ENCODE peak calls at places on chromosomes 16 and 17, in seven cellular contexts. One of them, this sample, is unnamed.

GRCh38 chr16:2964416-2965223 is 545 bp downstream of the KREMEN2 start:
- DNase-seq in keratinocyte: no peak
- DNase-seq in fibroblast of villous mesenchyme: no peak
- DNase-seq in PC-3: peak; percentile 71
- DNase-seq in AG04449: no peak
- DNase-seq in lower lobe of right lung: peak; percentile 57
- DNase-seq in testis: peak; percentile 56
- DNase-seq in this sample: no peak

GRCh38 chr17:59643159-59643857 is 23.6 kb downstream of the CLTC start:
- DNase-seq in keratinocyte: no peak
- DNase-seq in fibroblast of villous mesenchyme: peak; percentile 60
- DNase-seq in PC-3: peak; percentile 63
- DNase-seq in AG04449: no peak
- DNase-seq in lower lobe of right lung: no peak
- DNase-seq in testis: no peak
- DNase-seq in this sample: peak; percentile 59

GRCh38 chr16:68927016-68927415 is 83.7 kb downstream of the TANGO6 start:
- DNase-seq in keratinocyte: no peak
- DNase-seq in fibroblast of villous mesenchyme: no peak
- DNase-seq in PC-3: no peak
- DNase-seq in AG04449: no peak
- DNase-seq in lower lobe of right lung: no peak
- DNase-seq in testis: no peak
- DNase-seq in this sample: no peak

GRCh38 chr16:47197536-47198179 is 53.9 kb upstream of the NETO2 start:
- DNase-seq in keratinocyte: no peak
- DNase-seq in fibroblast of villous mesenchyme: peak; percentile 28
- DNase-seq in PC-3: no peak
- DNase-seq in AG04449: no peak
- DNase-seq in lower lobe of right lung: no peak
- DNase-seq in testis: no peak
- DNase-seq in this sample: no peak

GRCh38 chr16:15770107-15770506 is 86.7 kb downstream of the MYH11 start:
- DNase-seq in keratinocyte: no peak
- DNase-seq in fibroblast of villous mesenchyme: no peak
- DNase-seq in PC-3: no peak
- DNase-seq in AG04449: no peak
- DNase-seq in lower lobe of right lung: no peak
- DNase-seq in testis: peak; percentile 72
- DNase-seq in this sample: no peak

GRCh38 chr17:77466140-77466539 is 325.4 kb downstream of the SEC14L1 start:
- DNase-seq in keratinocyte: no peak
- DNase-seq in fibroblast of villous mesenchyme: no peak
- DNase-seq in PC-3: no peak
- DNase-seq in AG04449: no peak
- DNase-seq in lower lobe of right lung: peak; percentile 43
- DNase-seq in testis: no peak
- DNase-seq in this sample: no peak

GRCh38 chr17:7323731-7324437 is 5.3 kb downstream of the NEURL4 start:
- DNase-seq in keratinocyte: no peak
- DNase-seq in fibroblast of villous mesenchyme: peak; percentile 31
- DNase-seq in PC-3: peak; percentile 7
- DNase-seq in AG04449: no peak
- DNase-seq in lower lobe of right lung: peak; percentile 75
- DNase-seq in testis: peak; percentile 67
- DNase-seq in this sample: no peak

GRCh38 chr16:66590322-66590721 is 11.1 kb downstream of the CMTM2 start:
- DNase-seq in keratinocyte: no peak
- DNase-seq in fibroblast of villous mesenchyme: no peak
- DNase-seq in PC-3: no peak
- DNase-seq in AG04449: no peak
- DNase-seq in lower lobe of right lung: no peak
- DNase-seq in testis: no peak
- DNase-seq in this sample: no peak

GRCh38 chr17:4858068-4858879 is 25.1 kb downstream of the MINK1 start:
- DNase-seq in keratinocyte: no peak
- DNase-seq in fibroblast of villous mesenchyme: no peak
- DNase-seq in PC-3: peak; percentile 21
- DNase-seq in AG04449: no peak
- DNase-seq in lower lobe of right lung: no peak
- DNase-seq in testis: peak; percentile 77
- DNase-seq in this sample: no peak

GRCh38 chr17:40511136-40511535 is 9.7 kb upstream of the TNS4 start:
- DNase-seq in keratinocyte: no peak
- DNase-seq in fibroblast of villous mesenchyme: peak; percentile 31
- DNase-seq in PC-3: peak; percentile 45
- DNase-seq in AG04449: no peak
- DNase-seq in lower lobe of right lung: no peak
- DNase-seq in testis: no peak
- DNase-seq in this sample: no peak

GRCh38 chr17:2051388-2052237 is 3.3 kb upstream of the HIC1 start:
- DNase-seq in keratinocyte: no peak
- DNase-seq in fibroblast of villous mesenchyme: no peak
- DNase-seq in PC-3: no peak
- DNase-seq in AG04449: no peak
- DNase-seq in lower lobe of right lung: no peak
- DNase-seq in testis: no peak
- DNase-seq in this sample: no peak

GRCh38 chr17:48444531-48445247 is 14.7 kb upstream of the SKAP1 start:
- DNase-seq in keratinocyte: no peak
- DNase-seq in fibroblast of villous mesenchyme: no peak
- DNase-seq in PC-3: no peak
- DNase-seq in AG04449: no peak
- DNase-seq in lower lobe of right lung: no peak
- DNase-seq in testis: no peak
- DNase-seq in this sample: no peak

GRCh38 chr16:16045879-16046278 is 96.5 kb downstream of the ABCC1 start:
- DNase-seq in keratinocyte: no peak
- DNase-seq in fibroblast of villous mesenchyme: no peak
- DNase-seq in PC-3: no peak
- DNase-seq in AG04449: no peak
- DNase-seq in lower lobe of right lung: no peak
- DNase-seq in testis: peak; percentile 52
- DNase-seq in this sample: no peak

GRCh38 chr17:59427996-59428395 is 96.5 kb downstream of the YPEL2 start:
- DNase-seq in keratinocyte: no peak
- DNase-seq in fibroblast of villous mesenchyme: no peak
- DNase-seq in PC-3: no peak
- DNase-seq in AG04449: no peak
- DNase-seq in lower lobe of right lung: no peak
- DNase-seq in testis: no peak
- DNase-seq in this sample: no peak

GRCh38 chr16:16127469-16128116 is 95.7 kb downstream of the ABCC6 start:
- DNase-seq in keratinocyte: no peak
- DNase-seq in fibroblast of villous mesenchyme: peak; percentile 74
- DNase-seq in PC-3: peak; percentile 74
- DNase-seq in AG04449: peak; percentile 7
- DNase-seq in lower lobe of right lung: peak; percentile 66
- DNase-seq in testis: peak; percentile 83
- DNase-seq in this sample: no peak

GRCh38 chr16:25124503-25124902 is 13.0 kb downstream of the LCMT1 start:
- DNase-seq in keratinocyte: no peak
- DNase-seq in fibroblast of villous mesenchyme: no peak
- DNase-seq in PC-3: no peak
- DNase-seq in AG04449: no peak
- DNase-seq in lower lobe of right lung: no peak
- DNase-seq in testis: no peak
- DNase-seq in this sample: no peak

GRCh38 chr17:46026045-46026814 is 27.2 kb downstream of the STH start:
- DNase-seq in keratinocyte: no peak
- DNase-seq in fibroblast of villous mesenchyme: no peak
- DNase-seq in PC-3: no peak
- DNase-seq in AG04449: no peak
- DNase-seq in lower lobe of right lung: no peak
- DNase-seq in testis: no peak
- DNase-seq in this sample: no peak

GRCh38 chr17:57370051-57370581 is 113.8 kb downstream of the MSI2 start:
- DNase-seq in keratinocyte: peak; percentile 66
- DNase-seq in fibroblast of villous mesenchyme: peak; percentile 95
- DNase-seq in PC-3: peak; percentile 73
- DNase-seq in AG04449: peak; percentile 49
- DNase-seq in lower lobe of right lung: no peak
- DNase-seq in testis: no peak
- DNase-seq in this sample: peak; percentile 94

GRCh38 chr16:23026777-23027362 is 122.4 kb downstream of the USP31 start:
- DNase-seq in keratinocyte: no peak
- DNase-seq in fibroblast of villous mesenchyme: peak; percentile 20
- DNase-seq in PC-3: peak; percentile 39
- DNase-seq in AG04449: no peak
- DNase-seq in lower lobe of right lung: no peak
- DNase-seq in testis: peak; percentile 33
- DNase-seq in this sample: no peak

GRCh38 chr16:46972971-46973456 is 460 bp downstream of the DNAJA2 start:
- DNase-seq in keratinocyte: no peak
- DNase-seq in fibroblast of villous mesenchyme: peak; percentile 13
- DNase-seq in PC-3: peak; percentile 16
- DNase-seq in AG04449: no peak
- DNase-seq in lower lobe of right lung: peak; percentile 68
- DNase-seq in testis: no peak
- DNase-seq in this sample: no peak

GRCh38 chr16:228151-228855 is 946 bp downstream of the LUC7L start:
- DNase-seq in keratinocyte: no peak
- DNase-seq in fibroblast of villous mesenchyme: peak; percentile 23
- DNase-seq in PC-3: peak; percentile 5
- DNase-seq in AG04449: no peak
- DNase-seq in lower lobe of right lung: no peak
- DNase-seq in testis: no peak
- DNase-seq in this sample: no peak

GRCh38 chr16:89605186-89605970 is 8.1 kb upstream of the DPEP1 start:
- DNase-seq in keratinocyte: no peak
- DNase-seq in fibroblast of villous mesenchyme: no peak
- DNase-seq in PC-3: no peak
- DNase-seq in AG04449: no peak
- DNase-seq in lower lobe of right lung: no peak
- DNase-seq in testis: no peak
- DNase-seq in this sample: no peak

GRCh38 chr17:34443832-34444469 is 80.9 kb upstream of the CCL1 start:
- DNase-seq in keratinocyte: no peak
- DNase-seq in fibroblast of villous mesenchyme: no peak
- DNase-seq in PC-3: peak; percentile 3
- DNase-seq in AG04449: no peak
- DNase-seq in lower lobe of right lung: no peak
- DNase-seq in testis: peak; percentile 55
- DNase-seq in this sample: no peak

GRCh38 chr17:29572691-29573557 is 4.4 kb downstream of the TP53I13 start:
- DNase-seq in keratinocyte: no peak
- DNase-seq in fibroblast of villous mesenchyme: peak; percentile 61
- DNase-seq in PC-3: no peak
- DNase-seq in AG04449: no peak
- DNase-seq in lower lobe of right lung: peak; percentile 67
- DNase-seq in testis: peak; percentile 72
- DNase-seq in this sample: no peak

GRCh38 chr17:73307130-73307529 is 4.7 kb downstream of the CDC42EP4 start:
- DNase-seq in keratinocyte: no peak
- DNase-seq in fibroblast of villous mesenchyme: no peak
- DNase-seq in PC-3: peak; percentile 58
- DNase-seq in AG04449: no peak
- DNase-seq in lower lobe of right lung: no peak
- DNase-seq in testis: peak; percentile 71
- DNase-seq in this sample: no peak

GRCh38 chr16:85027968-85028637 is 508 bp downstream of the KIAA0513 start:
- DNase-seq in keratinocyte: no peak
- DNase-seq in fibroblast of villous mesenchyme: no peak
- DNase-seq in PC-3: no peak
- DNase-seq in AG04449: no peak
- DNase-seq in lower lobe of right lung: no peak
- DNase-seq in testis: no peak
- DNase-seq in this sample: no peak

GRCh38 chr17:35793257-35793656 is 2.2 kb downstream of the MMP28 start:
- DNase-seq in keratinocyte: no peak
- DNase-seq in fibroblast of villous mesenchyme: no peak
- DNase-seq in PC-3: no peak
- DNase-seq in AG04449: no peak
- DNase-seq in lower lobe of right lung: no peak
- DNase-seq in testis: no peak
- DNase-seq in this sample: no peak
- H3K4me3 ChIP-seq in keratinocyte: peak overlapping the region; percentile 66
- H3K4me3 ChIP-seq in fibroblast of villous mesenchyme: no peak overlapping the region
- H3K4me3 ChIP-seq in PC-3: no peak overlapping the region
- H3K4me3 ChIP-seq in AG04449: no peak overlapping the region
- H3K4me3 ChIP-seq in lower lobe of right lung: peak overlapping the region; percentile 77
- H3K4me3 ChIP-seq in testis: no peak overlapping the region
- H3K4me3 ChIP-seq in this sample: no peak overlapping the region

DNA sequence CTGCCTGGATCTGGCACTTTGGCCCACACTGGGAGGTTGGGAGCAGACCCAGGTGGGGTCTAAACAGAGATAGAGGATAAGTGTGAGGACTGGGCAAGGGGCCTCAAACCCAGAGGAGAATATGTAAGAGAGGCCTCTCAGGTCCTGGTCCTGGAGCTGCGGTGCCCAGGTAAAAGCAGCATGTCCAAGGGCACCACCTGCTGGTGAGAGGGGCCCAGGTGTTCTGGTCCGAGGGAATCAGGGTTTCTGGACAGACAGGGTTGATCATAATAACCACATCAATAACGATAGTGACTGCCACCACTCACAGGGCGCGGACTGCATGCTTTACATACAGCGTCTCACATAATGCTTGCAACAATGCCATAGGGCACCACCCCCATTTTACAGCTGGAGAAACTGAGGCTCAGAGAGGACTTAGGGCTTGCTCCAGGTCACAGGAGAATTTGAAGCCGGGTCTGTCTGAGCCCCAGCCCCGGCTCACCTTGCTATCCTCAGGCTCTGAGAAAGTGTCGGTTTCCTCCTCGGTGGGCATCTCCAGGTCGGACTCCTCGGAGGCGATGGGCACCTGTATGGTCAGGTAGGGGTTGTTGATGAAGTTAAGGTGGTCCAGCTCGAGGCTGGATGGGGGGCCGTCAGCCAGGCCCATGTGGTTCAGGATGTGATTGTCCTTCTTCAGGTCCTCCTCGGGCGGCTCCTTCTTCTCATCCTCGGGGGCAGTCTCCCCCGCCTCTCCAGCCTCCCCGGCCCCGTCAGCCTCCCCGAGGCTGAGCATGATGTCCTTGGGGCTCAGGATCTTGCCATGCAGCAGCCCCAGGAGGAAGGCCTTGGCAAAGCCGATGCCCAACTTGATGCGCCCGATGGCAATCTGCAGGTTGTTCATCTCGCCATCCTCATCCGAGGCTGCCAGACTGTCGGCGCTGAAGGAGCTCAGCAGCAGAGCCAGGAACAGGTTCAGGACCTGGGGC is 19.1 kb upstream of the CD79B start:
- DNase-seq in keratinocyte: no peak
- DNase-seq in fibroblast of villous mesenchyme: no peak
- DNase-seq in PC-3: peak; percentile 82
- DNase-seq in AG04449: no peak
- DNase-seq in lower lobe of right lung: no peak
- DNase-seq in testis: no peak
- DNase-seq in this sample: no peak
- TF ChIP-seq CTCF in keratinocyte: peak; percentile 89
- TF ChIP-seq CTCF in fibroblast of villous mesenchyme: peak; percentile 20
- TF ChIP-seq CTCF in PC-3: peak; percentile 93
- TF ChIP-seq CTCF in AG04449: no peak
- TF ChIP-seq CTCF in lower lobe of right lung: peak; percentile 27
- TF ChIP-seq CTCF in testis: no peak
- TF ChIP-seq CTCF in this sample: peak; percentile 78

GRCh38 chr17:17691468-17692263 is 10.4 kb downstream of the RAI1 start:
- DNase-seq in keratinocyte: no peak
- DNase-seq in fibroblast of villous mesenchyme: peak; percentile 30
- DNase-seq in PC-3: no peak
- DNase-seq in AG04449: no peak
- DNase-seq in lower lobe of right lung: no peak
- DNase-seq in testis: no peak
- DNase-seq in this sample: no peak
- H3K4me3 ChIP-seq in keratinocyte: no peak overlapping the region
- H3K4me3 ChIP-seq in fibroblast of villous mesenchyme: no peak overlapping the region
- H3K4me3 ChIP-seq in PC-3: no peak overlapping the region
- H3K4me3 ChIP-seq in AG04449: no peak overlapping the region
- H3K4me3 ChIP-seq in lower lobe of right lung: no peak overlapping the region
- H3K4me3 ChIP-seq in testis: no peak overlapping the region
- H3K4me3 ChIP-seq in this sample: no peak overlapping the region

GRCh38 chr16:4309833-4310266 is 6.0 kb upstream of the GLIS2 start:
- DNase-seq in keratinocyte: no peak
- DNase-seq in fibroblast of villous mesenchyme: peak; percentile 89
- DNase-seq in PC-3: peak; percentile 58
- DNase-seq in AG04449: no peak
- DNase-seq in lower lobe of right lung: peak; percentile 81
- DNase-seq in testis: peak; percentile 58
- DNase-seq in this sample: no peak
- TF ChIP-seq CTCF in keratinocyte: peak; percentile 81
- TF ChIP-seq CTCF in fibroblast of villous mesenchyme: peak; percentile 70
- TF ChIP-seq CTCF in PC-3: peak; percentile 71
- TF ChIP-seq CTCF in AG04449: peak; percentile 81
- TF ChIP-seq CTCF in lower lobe of right lung: peak; percentile 74
- TF ChIP-seq CTCF in testis: no peak
- TF ChIP-seq CTCF in this sample: peak; percentile 82